ENCODE peak calls at places on chromosomes 13 and 19, in six cellular contexts. M is A549, Q is OCI-LY7, C is Peyer's patch, H is dorsolateral prefrontal cortex, V is bronchial epithelial cell. U is an unnamed sample.
A peak's percentile ranks its signal among the peaks of the same experiment; 100 is the strongest.

GRCh38 chr13:25977216-25977615 is 74.6 kb downstream of the SHISA2 start:
- DNase-seq in V (peak; percentile 54), M (no peak), H (no peak), C (no peak), Q (no peak), U (no peak)

GRCh38 chr13:112907286-112907685 is 61.7 kb upstream of the MCF2L start:
- DNase-seq in Q (no peak), M (no peak), C (no peak), V (no peak), H (no peak), U (peak; percentile 74)

GRCh38 chr13:110826861-110827672 is 87.8 kb downstream of the ANKRD10 start:
- DNase-seq in Q (no peak), V (no peak), C (no peak), H (peak; percentile 48), M (no peak), U (no peak)

GRCh38 chr13:94217370-94217769 is 262.1 kb downstream of the DCT start:
- DNase-seq in M (no peak), Q (no peak), C (no peak), H (no peak), V (no peak), U (no peak)

GRCh38 chr13:93080587-93080986 is 146.0 kb upstream of the GPC6 start:
- DNase-seq in M (no peak), H (no peak), C (no peak), Q (no peak), V (peak; percentile 33), U (no peak)

GRCh38 chr13:74250738-74251190 is 116.6 kb upstream of the KLF12 start:
- DNase-seq in H (no peak), Q (no peak), C (no peak), M (no peak), V (peak; percentile 81), U (no peak)

GRCh38 chr13:110307697-110308376 is 753 bp downstream of the COL4A2 start:
- DNase-seq in Q (no peak), M (peak; percentile 36), V (no peak), C (no peak), H (no peak), U (peak; percentile 88)

GRCh38 chr19:36973021-36973843 is 57.1 kb downstream of the ZNF568 start:
- DNase-seq in V (peak; percentile 56), C (peak; percentile 78), M (no peak), Q (no peak), H (peak; percentile 81), U (peak; percentile 54)

GRCh38 chr13:113586661-113587479 is 2.3 kb downstream of the TFDP1 start:
- DNase-seq in Q (no peak), H (peak; percentile 9), C (no peak), V (no peak), M (no peak), U (no peak)

GRCh38 chr13:27956576-27957300 is 12.4 kb downstream of the CDX2 start:
- DNase-seq in V (no peak), H (no peak), M (no peak), C (no peak), Q (no peak), U (no peak)

GRCh38 chr19:48967346-48968178 is 2.5 kb downstream of the FTL start:
- DNase-seq in M (peak; percentile 92), V (peak; percentile 29), Q (no peak), H (no peak), C (no peak), U (no peak)

GRCh38 chr13:30696278-30697176 is 38.8 kb upstream of the ALOX5AP start:
- DNase-seq in C (no peak), V (no peak), Q (peak; percentile 17), M (no peak), H (no peak), U (no peak)

GRCh38 chr13:41746259-41746658 is 214.7 kb downstream of the VWA8 start:
- DNase-seq in C (no peak), M (no peak), V (peak; percentile 45), Q (no peak), H (no peak), U (no peak)

GRCh38 chr13:95300625-95301134 is 571 bp downstream of the ABCC4 start:
- DNase-seq in C (peak; percentile 44), M (peak; percentile 71), V (peak; percentile 13), H (no peak), Q (peak; percentile 54), U (peak; percentile 25)

GRCh38 chr13:114283581-114283980 is 2.2 kb downstream of the UPF3A start:
- DNase-seq in M (no peak), Q (no peak), C (no peak), V (no peak), H (no peak), U (no peak)

GRCh38 chr19:5398693-5399057 is 56.5 kb upstream of the ZNRF4 start:
- DNase-seq in M (no peak), C (no peak), H (no peak), Q (no peak), V (no peak), U (no peak)

GRCh38 chr19:44912854-44913253 is 1.6 kb upstream of the APOC1 start:
- DNase-seq in V (no peak), Q (no peak), H (peak; percentile 85), M (no peak), C (no peak), U (no peak)

GRCh38 chr19:50492303-50493052 is 15.8 kb upstream of the GARIN5A start:
- DNase-seq in M (peak; percentile 49), C (no peak), V (no peak), Q (no peak), H (no peak), U (no peak)

DNA sequence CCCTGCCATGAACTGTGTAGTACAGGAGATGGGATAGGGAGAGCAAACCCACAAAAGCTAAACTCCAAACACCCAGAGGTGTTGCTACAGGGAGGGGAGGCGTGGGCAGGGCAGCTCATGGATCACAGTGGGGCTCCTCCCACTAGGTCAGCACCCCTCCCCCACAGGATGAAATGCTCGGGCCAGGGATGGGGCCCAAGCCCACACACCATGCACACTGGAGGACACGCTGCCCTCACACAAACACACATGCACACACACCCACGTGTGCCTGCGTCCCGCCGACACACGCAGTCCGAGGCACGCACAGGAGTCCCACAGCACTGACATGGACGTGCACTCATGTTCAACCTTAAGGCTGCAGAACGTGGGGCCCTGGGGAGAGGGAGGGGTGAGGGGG is 6.0 kb upstream of the CCNP start:
- DNase-seq in C (no peak), H (no peak), M (no peak), Q (no peak), V (no peak), U (no peak)
- TF ChIP-seq CTCF in C (no peak), H (no peak), M (no peak), Q (no peak), V (no peak), U (no peak)

GRCh38 chr13:20285530-20285929 is 53.4 kb upstream of the GJB6 start:
- DNase-seq in V (no peak), C (no peak), Q (no peak), M (no peak), H (no peak), U (no peak)
- H3K4me3 ChIP-seq in V (no peak overlapping the region), C (no peak overlapping the region), Q (no peak overlapping the region), M (no peak overlapping the region), H (no peak overlapping the region), U (no peak overlapping the region)

DNA sequence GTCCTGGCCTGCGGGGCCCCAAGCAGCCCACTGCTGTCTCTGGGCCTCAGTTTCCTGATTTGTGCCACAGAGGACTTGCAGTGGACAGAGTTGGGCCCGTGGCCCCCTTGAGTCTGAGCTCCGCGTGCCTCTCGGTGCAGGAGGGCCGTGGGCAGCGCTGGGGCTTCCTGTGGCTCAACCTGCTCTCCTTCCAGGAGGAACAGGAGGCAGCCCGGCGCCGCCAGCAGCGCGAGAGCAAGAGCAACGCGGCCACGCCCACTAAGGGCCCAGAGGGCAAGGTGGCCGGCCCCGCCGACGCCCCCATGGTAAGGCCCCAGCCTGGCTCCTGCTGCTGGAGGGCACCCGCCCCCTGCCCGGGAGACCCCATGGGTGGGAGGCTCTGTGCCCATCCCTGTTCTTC is 25.9 kb downstream of the PLEKHJ1 start:
- DNase-seq in Q (no peak), H (no peak), V (no peak), M (no peak), C (no peak), U (no peak)
- TF ChIP-seq CTCF in Q (no peak), H (no peak), V (no peak), M (no peak), C (no peak), U (no peak)

DNA sequence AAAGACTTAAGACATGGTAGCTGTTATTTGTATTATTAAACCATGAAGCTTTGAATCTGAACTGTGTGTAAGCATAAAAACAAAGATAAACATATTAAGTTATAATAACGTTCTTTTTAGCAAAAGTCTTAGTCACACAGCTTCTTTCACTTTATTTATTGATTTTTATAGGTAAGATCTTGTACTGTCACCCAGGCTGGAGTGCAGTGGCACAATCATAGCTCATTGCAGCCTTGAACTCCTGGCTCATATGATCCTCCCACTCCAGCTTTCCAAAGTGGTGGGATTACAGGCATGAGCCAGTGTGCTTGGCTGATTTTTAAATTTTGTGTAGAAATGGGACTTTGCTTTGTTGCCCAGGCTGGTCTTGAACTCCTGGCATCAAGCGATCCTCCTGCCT is 13.4 kb downstream of the FARP1 start:
- DNase-seq in V (no peak), C (no peak), Q (no peak), M (no peak), H (no peak), U (peak; percentile 9)
- H3K4me3 ChIP-seq in V (no peak overlapping the region), C (no peak overlapping the region), Q (no peak overlapping the region), M (no peak overlapping the region), H (no peak overlapping the region), U (no peak overlapping the region)

GRCh38 chr19:19113040-19113541 is 25.2 kb downstream of the TMEM161A start:
- DNase-seq in H (no peak), Q (peak; percentile 21), M (peak; percentile 16), C (no peak), V (no peak), U (no peak)
- TF ChIP-seq CTCF in H (no peak), Q (peak; percentile 48), M (no peak), C (no peak), V (no peak), U (no peak)

GRCh38 chr19:13978306-13978705 is 26.0 kb downstream of the DCAF15 start:
- DNase-seq in Q (peak; percentile 45), M (no peak), C (peak; percentile 66), H (peak; percentile 41), V (peak; percentile 53), U (peak; percentile 96)
- H3K4me3 ChIP-seq in Q (no peak overlapping the region), M (no peak overlapping the region), C (peak overlapping the region; percentile 40), H (no peak overlapping the region), V (peak overlapping the region; percentile 34), U (no peak overlapping the region)